ENCODE peak calls at places on chromosomes 6 and 20, in seven cellular contexts. G is left ventricle myocardium inferior, F is AG04450, A is lung, Z is lower lobe of right lung, S is psoas muscle, P is Panc1. T is an unnamed sample.

GRCh38 chr6:20688710-20689500 is 154.6 kb downstream of the CDKAL1 start:
- DNase-seq in G (no peak), F (no peak), A (no peak), Z (no peak), S (no peak), P (no peak), T (no peak)

GRCh38 chr6:54981276-54981609 is 134.7 kb downstream of the FAM83B start:
- DNase-seq in G (no peak), F (no peak), A (no peak), Z (no peak), S (no peak), P (no peak), T (no peak)

GRCh38 chr6:156021746-156022396 is 566.2 kb upstream of the NOX3 start:
- DNase-seq in G (no peak), F (no peak), A (no peak), Z (no peak), S (no peak), P (no peak), T (no peak)

GRCh38 chr6:166365221-166365620 is 17.5 kb downstream of the MPC1 start:
- DNase-seq in G (no peak), F (no peak), A (no peak), Z (no peak), S (no peak), P (no peak), T (no peak)

GRCh38 chr20:56428881-56429280 is 16.8 kb downstream of the CASS4 start:
- DNase-seq in G (no peak), F (no peak), A (no peak), Z (no peak), S (no peak), P (no peak), T (no peak)

GRCh38 chr6:104484191-104484590 is 375.5 kb downstream of the HACE1 start:
- DNase-seq in G (no peak), F (no peak), A (no peak), Z (no peak), S (no peak), P (no peak), T (no peak)

GRCh38 chr20:25046181-25046641 is 11.7 kb downstream of the ACSS1 start:
- DNase-seq in G (peak; percentile 78), F (no peak), A (no peak), Z (peak; percentile 46), S (peak; percentile 55), P (no peak), T (no peak)

GRCh38 chr6:157438611-157439109 is 57.7 kb downstream of the ZDHHC14 start:
- DNase-seq in G (no peak), F (no peak), A (no peak), Z (no peak), S (no peak), P (no peak), T (no peak)

GRCh38 chr6:149053848-149054558 is 263.5 kb upstream of the TAB2 start:
- DNase-seq in G (no peak), F (no peak), A (no peak), Z (no peak), S (no peak), P (no peak), T (no peak)

GRCh38 chr20:32432277-32432676 is 74.1 kb downstream of the ASXL1 start:
- DNase-seq in G (no peak), F (no peak), A (no peak), Z (no peak), S (no peak), P (no peak), T (no peak)

GRCh38 chr6:28542440-28543293 is 17.0 kb downstream of the GPX5 start:
- DNase-seq in G (no peak), F (peak; percentile 51), A (peak; percentile 52), Z (peak; percentile 64), S (no peak), P (peak; percentile 97), T (peak; percentile 41)

GRCh38 chr20:25226433-25227316 is 21.2 kb upstream of the PYGB start:
- DNase-seq in G (peak; percentile 68), F (no peak), A (no peak), Z (peak; percentile 60), S (peak; percentile 38), P (no peak), T (peak; percentile 51)

GRCh38 chr20:61414455-61414991 is 162.5 kb downstream of the CDH4 start:
- DNase-seq in G (no peak), F (no peak), A (no peak), Z (no peak), S (no peak), P (no peak), T (no peak)

GRCh38 chr6:96743496-96743895 is 93.8 kb downstream of the GPR63 start:
- DNase-seq in G (no peak), F (no peak), A (no peak), Z (no peak), S (no peak), P (no peak), T (no peak)

GRCh38 chr20:58892932-58893224 is 40.4 kb downstream of the GNAS start:
- DNase-seq in G (no peak), F (no peak), A (no peak), Z (no peak), S (no peak), P (no peak), T (no peak)

GRCh38 chr6:75419408-75419807 is 74.2 kb downstream of the FILIP1 start:
- DNase-seq in G (peak; percentile 30), F (no peak), A (no peak), Z (no peak), S (no peak), P (no peak), T (no peak)

GRCh38 chr20:52439385-52439784 is 247.8 kb upstream of the ZFP64 start:
- DNase-seq in G (no peak), F (no peak), A (no peak), Z (no peak), S (no peak), P (no peak), T (no peak)

GRCh38 chr20:52434453-52434852 is 242.9 kb upstream of the ZFP64 start:
- DNase-seq in G (no peak), F (no peak), A (no peak), Z (no peak), S (no peak), P (no peak), T (no peak)

GRCh38 chr20:52434041-52434425 is 242.5 kb upstream of the ZFP64 start:
- DNase-seq in G (no peak), F (no peak), A (no peak), Z (no peak), S (no peak), P (no peak), T (no peak)

GRCh38 chr20:52441708-52442107 is 250.1 kb upstream of the ZFP64 start:
- DNase-seq in G (no peak), F (no peak), A (no peak), Z (no peak), S (no peak), P (no peak), T (no peak)

GRCh38 chr20:52438326-52438963 is 246.9 kb upstream of the ZFP64 start:
- DNase-seq in G (no peak), F (no peak), A (no peak), Z (no peak), S (no peak), P (no peak), T (no peak)
- H3K9me3 ChIP-seq in G (peaks cover 4% of the 10 kb centered on the region), F (no peaks in the 10 kb centered on the region), A (no peaks in the 10 kb centered on the region), Z (no peaks in the 10 kb centered on the region), S (no peaks in the 10 kb centered on the region), P (no peaks in the 10 kb centered on the region), T (no peaks in the 10 kb centered on the region)

GRCh38 chr6:23045280-23045679 is 475.9 kb downstream of the HDGFL1 start:
- DNase-seq in G (no peak), F (no peak), A (no peak), Z (no peak), S (no peak), P (no peak), T (no peak)

GRCh38 chr6:23036401-23036983 is 467.1 kb downstream of the HDGFL1 start:
- DNase-seq in G (no peak), F (no peak), A (no peak), Z (no peak), S (no peak), P (no peak), T (no peak)

GRCh38 chr6:23040899-23041298 is 471.5 kb downstream of the HDGFL1 start:
- DNase-seq in G (no peak), F (no peak), A (no peak), Z (no peak), S (no peak), P (no peak), T (no peak)
- H3K9me3 ChIP-seq in G (no peaks in the 10 kb centered on the region), F (no peaks in the 10 kb centered on the region), A (no peaks in the 10 kb centered on the region), Z (no peaks in the 10 kb centered on the region), S (no peaks in the 10 kb centered on the region), P (no peaks in the 10 kb centered on the region), T (no peaks in the 10 kb centered on the region)

GRCh38 chr6:67541591-67541990 is 1093.5 kb upstream of the ADGRB3 start:
- DNase-seq in G (no peak), F (no peak), A (no peak), Z (no peak), S (no peak), P (no peak), T (no peak)

GRCh38 chr6:67544851-67545452 is 1090.1 kb upstream of the ADGRB3 start:
- DNase-seq in G (no peak), F (no peak), A (no peak), Z (no peak), S (no peak), P (no peak), T (no peak)
- H3K9me3 ChIP-seq in G (peaks cover 65% of the 10 kb centered on the region), F (peaks cover 8% of the 10 kb centered on the region), A (peaks cover 8% of the 10 kb centered on the region), Z (peaks cover 8% of the 10 kb centered on the region), S (peaks cover 3% of the 10 kb centered on the region), P (peaks cover 39% of the 10 kb centered on the region), T (no peaks in the 10 kb centered on the region)

GRCh38 chr6:169425628-169426370 is 172.2 kb upstream of the THBS2 start:
- DNase-seq in G (no peak), F (no peak), A (no peak), Z (no peak), S (no peak), P (peak; percentile 2), T (no peak)

GRCh38 chr6:169429001-169429400 is 175.4 kb upstream of the THBS2 start:
- DNase-seq in G (no peak), F (no peak), A (no peak), Z (no peak), S (no peak), P (no peak), T (no peak)

GRCh38 chr6:169426611-169427010 is 173.0 kb upstream of the THBS2 start:
- DNase-seq in G (no peak), F (no peak), A (no peak), Z (no peak), S (no peak), P (no peak), T (no peak)

GRCh38 chr6:169427856-169428255 is 174.2 kb upstream of the THBS2 start:
- DNase-seq in G (no peak), F (peak; percentile 48), A (no peak), Z (no peak), S (no peak), P (no peak), T (no peak)

GRCh38 chr6:169428532-169428931 is 174.9 kb upstream of the THBS2 start:
- DNase-seq in G (no peak), F (no peak), A (no peak), Z (no peak), S (no peak), P (no peak), T (no peak)
- H3K9me3 ChIP-seq in G (peaks cover 41% of the 10 kb centered on the region), F (peaks cover 40% of the 10 kb centered on the region), A (peaks cover 18% of the 10 kb centered on the region), Z (peaks cover 20% of the 10 kb centered on the region), S (peaks cover 13% of the 10 kb centered on the region), P (peaks cover 13% of the 10 kb centered on the region), T (peaks cover 4% of the 10 kb centered on the region)

DNA sequence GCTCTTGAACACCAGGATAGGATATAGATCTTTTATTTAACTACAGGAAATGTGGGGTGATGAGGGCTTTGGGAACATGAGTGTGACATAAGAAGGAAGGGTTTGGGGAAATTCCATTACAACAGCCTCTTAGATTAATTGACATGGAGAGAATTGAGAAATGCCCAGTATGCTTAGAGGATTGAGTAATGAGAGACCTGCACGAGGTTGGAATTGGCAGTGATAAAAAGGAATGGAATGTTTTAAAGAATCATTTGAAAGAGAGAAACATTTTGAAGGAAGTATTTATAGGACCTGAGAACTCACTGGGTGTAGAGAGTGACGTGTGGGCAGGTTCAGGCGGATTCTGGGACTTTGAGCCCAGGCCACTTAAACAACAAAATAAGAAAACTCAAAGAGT is 227.0 kb downstream of the BMP2 start:
- DNase-seq in G (no peak), F (no peak), A (no peak), Z (no peak), S (no peak), P (no peak), T (peak; percentile 6)
- H3K9me3 ChIP-seq in G (peaks cover 4% of the 10 kb centered on the region), F (peaks cover 8% of the 10 kb centered on the region), A (no peaks in the 10 kb centered on the region), Z (no peaks in the 10 kb centered on the region), S (no peaks in the 10 kb centered on the region), P (no peaks in the 10 kb centered on the region), T (no peaks in the 10 kb centered on the region)

T was measured in prostate gland.